ENCODE peak calls at places on chromosomes 7 and 10, in six cellular contexts. A is endothelial cell of umbilical vein, W is DND-41, L is MM.1S, Y is astrocyte, M is fibroblast of lung. R is an unnamed sample.

GRCh38 chr7:82528577-82529305 is 85.2 kb upstream of the CACNA2D1 start:
- DNase-seq in W (no peak), A (no peak), L (no peak), M (no peak), Y (peak), R (no peak)

GRCh38 chr7:155338632-155339320 is 41.1 kb downstream of the INSIG1 start:
- DNase-seq in Y (no peak), A (no peak), M (no peak), W (peak), L (no peak), R (no peak)

GRCh38 chr7:90726120-90726519 is 130.0 kb downstream of the CDK14 start:
- DNase-seq in Y (peak), W (no peak), M (peak), A (no peak), L (peak), R (no peak)

GRCh38 chr7:108120196-108120595 is 10.0 kb downstream of the LAMB4 start:
- DNase-seq in M (no peak), A (no peak), L (no peak), Y (no peak), W (no peak), R (no peak)

GRCh38 chr7:109835577-109835976 is 1255.3 kb upstream of the LRRN3 start:
- DNase-seq in Y (no peak), A (no peak), L (no peak), M (no peak), W (no peak), R (no peak)

GRCh38 chr10:80952436-80952835 is 414.7 kb downstream of the SH2D4B start:
- DNase-seq in A (no peak), W (no peak), M (no peak), L (no peak), Y (no peak), R (no peak)

GRCh38 chr10:32237644-32238345 is 109.2 kb downstream of the EPC1 start:
- DNase-seq in L (no peak), A (no peak), W (no peak), M (peak), Y (peak), R (no peak)

GRCh38 chr7:96697822-96698221 is 11.8 kb downstream of the SEM1 start:
- DNase-seq in W (no peak), L (no peak), A (peak), Y (no peak), M (no peak), R (no peak)

GRCh38 chr7:73395538-73396503 is 37.8 kb upstream of the FZD9 start:
- DNase-seq in W (no peak), A (no peak), Y (no peak), L (no peak), M (no peak), R (no peak)

GRCh38 chr10:21526952-21527633 is 1.6 kb upstream of the SKIDA1 start:
- DNase-seq in Y (no peak), W (no peak), M (peak), L (peak), A (peak), R (peak)

GRCh38 chr7:74141705-74142104 is 32.5 kb upstream of the EIF4H start:
- DNase-seq in M (peak), Y (no peak), A (peak), L (no peak), W (no peak), R (no peak)

DNA sequence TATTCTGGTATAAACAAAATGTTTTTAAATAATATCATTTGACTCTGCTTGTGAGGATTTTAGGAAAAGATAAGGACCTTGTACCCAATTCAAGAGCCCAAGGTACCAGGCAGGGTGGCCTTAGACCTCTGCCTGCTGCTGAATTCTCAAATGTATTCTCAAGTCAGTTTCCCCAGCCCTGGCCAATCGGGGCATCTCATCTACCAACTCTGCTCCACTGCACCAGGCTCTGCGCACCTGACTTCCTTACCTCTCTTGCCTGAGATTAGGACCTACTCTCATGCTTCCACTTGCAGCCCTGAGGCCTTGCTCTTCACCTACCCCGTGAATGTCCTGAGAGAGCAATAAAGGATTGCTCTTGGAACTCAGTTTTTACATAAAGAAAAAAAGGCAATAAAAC is 69.6 kb upstream of the EZH2 start:
- DNase-seq in Y (no peak), L (no peak), A (no peak), W (no peak), M (no peak), R (no peak)
- H3K4me3 ChIP-seq in Y (no peak), L (no peak), A (no peak), W (no peak), M (no peak), R (no peak)

GRCh38 chr10:132384618-132385510 is 12.1 kb upstream of the PWWP2B start:
- DNase-seq in W (no peak), A (no peak), L (no peak), Y (no peak), M (no peak), R (no peak)

GRCh38 chr10:132382231-132382922 is 14.6 kb upstream of the PWWP2B start:
- DNase-seq in M (no peak), W (no peak), L (no peak), A (no peak), Y (peak), R (no peak)

GRCh38 chr10:132383751-132384181 is 13.2 kb upstream of the PWWP2B start:
- DNase-seq in Y (no peak), A (no peak), M (no peak), W (no peak), L (no peak), R (no peak)

GRCh38 chr10:132381726-132382125 is 15.3 kb upstream of the PWWP2B start:
- DNase-seq in A (no peak), L (no peak), Y (no peak), W (no peak), M (no peak), R (no peak)

DNA sequence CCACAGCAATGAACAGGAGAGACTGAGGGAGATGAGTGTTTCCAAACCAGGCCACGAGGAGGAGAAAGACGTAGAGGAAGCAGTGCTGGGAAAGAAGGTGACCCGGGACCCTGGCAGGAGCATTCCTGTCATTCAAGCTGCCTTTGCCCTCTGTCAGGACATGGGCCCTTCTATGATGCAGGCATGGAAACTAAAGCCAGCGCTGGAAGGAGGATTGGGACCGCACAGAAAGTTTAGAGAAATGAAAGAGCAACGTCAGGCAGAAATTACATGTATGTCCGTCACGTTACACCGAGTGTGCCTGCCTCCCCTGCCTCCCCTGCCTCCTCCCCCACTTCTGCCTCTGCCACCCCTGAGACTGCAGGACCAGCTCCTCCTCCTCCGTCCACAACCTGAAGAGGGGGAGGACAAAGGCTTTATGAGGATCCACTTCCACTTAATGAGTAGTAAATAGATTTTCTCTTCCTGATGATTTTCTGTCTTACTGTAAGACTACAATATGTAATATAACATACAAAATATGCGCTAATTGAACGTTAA is 13.9 kb upstream of the PWWP2B start:
- DNase-seq in M (no peak), A (no peak), W (no peak), Y (no peak), L (no peak), R (no peak)
- H2AFZ ChIP-seq in M (no peak), A (no peak), W (no peak), Y (no peak), L (no peak), R (no peak)

DNA sequence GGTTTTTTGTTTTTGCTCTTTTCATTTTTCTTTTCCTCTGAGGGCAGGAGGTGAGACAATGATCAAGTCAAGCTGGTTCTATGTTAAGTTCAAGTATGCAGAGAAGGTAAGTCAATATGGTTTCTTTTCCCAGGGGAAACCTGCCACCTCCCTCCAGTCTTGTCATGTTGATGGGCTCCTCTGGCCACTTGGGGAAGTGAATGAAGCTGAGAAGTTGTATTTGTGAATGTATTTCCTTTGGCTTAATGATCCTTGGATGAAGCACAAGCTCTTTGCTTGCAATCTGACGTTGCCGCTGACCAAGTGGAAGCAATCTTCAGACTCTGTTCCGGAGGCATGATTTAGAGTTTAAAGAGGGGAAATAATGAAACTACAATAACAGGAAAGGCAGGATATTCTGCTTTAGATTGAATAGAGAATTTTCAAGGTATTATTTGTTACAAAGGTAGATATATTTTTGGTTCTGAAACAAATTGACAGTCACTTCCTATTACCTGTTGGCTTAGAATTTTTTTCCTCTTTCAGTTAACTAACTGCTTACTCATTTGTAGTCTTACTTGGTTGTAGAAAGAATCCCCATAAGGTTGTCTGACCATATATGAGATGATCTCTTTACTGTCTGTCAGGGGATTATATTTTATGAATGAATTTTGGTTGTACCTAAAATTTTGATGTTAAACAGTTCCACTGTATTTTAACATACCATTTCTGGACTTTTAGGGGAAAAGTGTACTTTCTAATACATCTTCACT is 369.6 kb downstream of the AUTS2 start:
- DNase-seq in A (no peak), Y (no peak), L (no peak), W (no peak), M (peak), R (no peak)
- H3K4me3 ChIP-seq in A (no peak), Y (peak), L (no peak), W (no peak), M (no peak), R (no peak)

GRCh38 chr7:120519224-120519623 is 246.2 kb downstream of the KCND2 start:
- DNase-seq in A (no peak), M (no peak), W (no peak), Y (no peak), L (no peak), R (no peak)
- H2AFZ ChIP-seq in A (no peak), M (no peak), W (no peak), Y (no peak), L (no peak), R (peak)